ENCODE peak calls at places on chromosome 2, in five cellular contexts. L is stimulated activated CD4-positive, alpha-beta T cell treated with anti-CD3 and anti-CD28 coated beads, Interleukin-2, amount 100 ng/mL, for 24 hours; P is activated T-helper 2 cell treated with anti-CD3 and anti-CD28 coated beads, Interferon-gamma antibody, Interleukin-2, Interleukin-4, amounts not matched to agents 10 μg/mL and 5 μg/mL and 100 μg/mL, durations not matched to agents 14 hours and 24 hours and 36 hours; E is fibroblast of pulmonary artery; D is COR-L47. A is an unnamed sample.

GRCh38 chr2:25073025-25073424 is 31.1 kb downstream of the EFR3B start:
- DNase-seq in E (no peak), D (no peak), L (no peak), P (no peak), A (no peak)

GRCh38 chr2:3179208-3179607 is 198.4 kb downstream of the EIPR1 start:
- DNase-seq in D (no peak), E (no peak), P (no peak), L (peak; percentile 34), A (no peak)

GRCh38 chr2:8682719-8683667 is 1.1 kb downstream of the ID2 start:
- DNase-seq in D (peak; percentile 49), L (peak; percentile 60), P (peak; percentile 42), E (peak; percentile 53), A (peak; percentile 51)

GRCh38 chr2:7516447-7517121 is 599.4 kb downstream of the RNF144A start:
- DNase-seq in E (no peak), P (no peak), D (no peak), L (no peak), A (no peak)

GRCh38 chr2:200828104-200828503 is 16.4 kb downstream of the BZW1 start:
- DNase-seq in P (no peak), E (no peak), D (no peak), L (no peak), A (no peak)

GRCh38 chr2:149989447-149990063 is 402.0 kb upstream of the MMADHC start:
- DNase-seq in E (peak; percentile 28), D (no peak), P (no peak), L (no peak), A (no peak)

GRCh38 chr2:136116111-136116812 is 1.7 kb downstream of the CXCR4 start:
- DNase-seq in L (peak; percentile 66), D (no peak), P (peak; percentile 53), E (peak; percentile 21), A (peak; percentile 60)

GRCh38 chr2:8628179-8628869 is 53.5 kb upstream of the ID2 start:
- DNase-seq in E (no peak), P (no peak), L (no peak), D (no peak), A (no peak)

GRCh38 chr2:207513577-207514257 is 16.0 kb upstream of the CREB1 start:
- DNase-seq in L (no peak), D (no peak), E (peak; percentile 92), P (no peak), A (no peak)

GRCh38 chr2:183872131-183872530 is 726.2 kb upstream of the ZNF804A start:
- DNase-seq in E (no peak), D (no peak), P (no peak), L (no peak), A (no peak)

GRCh38 chr2:236833501-236834186 is 252.0 kb upstream of the COPS8 start:
- DNase-seq in L (no peak), P (no peak), E (peak; percentile 62), D (no peak), A (no peak)

GRCh38 chr2:68255736-68256450 is 3.6 kb upstream of the PPP3R1 start:
- DNase-seq in P (no peak), D (no peak), E (peak; percentile 67), L (no peak), A (no peak)

GRCh38 chr2:17272170-17272569 is 246.1 kb downstream of the RAD51AP2 start:
- DNase-seq in D (no peak), L (no peak), P (no peak), E (no peak), A (no peak)